ENCODE peak calls at places on chromosomes 1 and 21, in five cellular contexts. One of them, this sample, is unnamed.

GRCh38 chr21:28540514-28540913 is 452.2 kb downstream of the LTN1 start:
- DNase-seq in endothelial cell of umbilical vein: peak; percentile 93
- DNase-seq in IMR-90: peak; percentile 89
- DNase-seq in mammary epithelial cell: no peak
- DNase-seq in GM23338: no peak
- DNase-seq in this sample: no peak

GRCh38 chr1:69861641-69862040 is 293.9 kb downstream of the LRRC7 start:
- DNase-seq in GM23338: no peak
- DNase-seq in mammary epithelial cell: no peak
- DNase-seq in endothelial cell of umbilical vein: no peak
- DNase-seq in IMR-90: no peak
- DNase-seq in this sample: no peak

GRCh38 chr21:35503646-35504045 is 454.5 kb upstream of the RUNX1 start:
- DNase-seq in IMR-90: peak; percentile 6
- DNase-seq in GM23338: no peak
- DNase-seq in endothelial cell of umbilical vein: peak; percentile 71
- DNase-seq in mammary epithelial cell: no peak
- DNase-seq in this sample: peak; percentile 53

GRCh38 chr1:230898748-230899147 is 30.4 kb upstream of the C1orf198 start:
- DNase-seq in IMR-90: no peak
- DNase-seq in endothelial cell of umbilical vein: no peak
- DNase-seq in mammary epithelial cell: no peak
- DNase-seq in GM23338: no peak
- DNase-seq in this sample: no peak

GRCh38 chr1:224851210-224851849 is 78.1 kb upstream of the DNAH14 start:
- DNase-seq in IMR-90: peak; percentile 37
- DNase-seq in GM23338: peak; percentile 79
- DNase-seq in endothelial cell of umbilical vein: peak; percentile 50
- DNase-seq in mammary epithelial cell: peak; percentile 44
- DNase-seq in this sample: peak; percentile 75

GRCh38 chr1:225425211-225425786 is 2.5 kb downstream of the LBR start:
- DNase-seq in mammary epithelial cell: peak; percentile 62
- DNase-seq in endothelial cell of umbilical vein: no peak
- DNase-seq in IMR-90: peak; percentile 48
- DNase-seq in GM23338: no peak
- DNase-seq in this sample: no peak

GRCh38 chr21:25625036-25625435 is 14.0 kb upstream of the JAM2 start:
- DNase-seq in IMR-90: peak; percentile 47
- DNase-seq in GM23338: no peak
- DNase-seq in endothelial cell of umbilical vein: no peak
- DNase-seq in mammary epithelial cell: no peak
- DNase-seq in this sample: no peak

GRCh38 chr21:42424848-42425602 is 21.3 kb downstream of the UBASH3A start:
- DNase-seq in endothelial cell of umbilical vein: peak; percentile 44
- DNase-seq in mammary epithelial cell: no peak
- DNase-seq in GM23338: no peak
- DNase-seq in IMR-90: no peak
- DNase-seq in this sample: peak; percentile 32

GRCh38 chr21:32413697-32414578 is 1.4 kb downstream of the EVA1C start:
- DNase-seq in endothelial cell of umbilical vein: peak; percentile 68
- DNase-seq in IMR-90: no peak
- DNase-seq in GM23338: no peak
- DNase-seq in mammary epithelial cell: peak; percentile 46
- DNase-seq in this sample: no peak

GRCh38 chr1:230047114-230047865 is 19.7 kb upstream of the GALNT2 start:
- DNase-seq in IMR-90: no peak
- DNase-seq in GM23338: peak; percentile 87
- DNase-seq in endothelial cell of umbilical vein: no peak
- DNase-seq in mammary epithelial cell: peak; percentile 74
- DNase-seq in this sample: no peak

GRCh38 chr1:161706483-161707347 is at the start of gene FCRLA:
- DNase-seq in mammary epithelial cell: peak; percentile 94
- DNase-seq in GM23338: no peak
- DNase-seq in IMR-90: peak; percentile 97
- DNase-seq in endothelial cell of umbilical vein: no peak
- DNase-seq in this sample: peak; percentile 58

GRCh38 chr1:221743416-221744208 is 1.7 kb upstream of the DUSP10 start:
- DNase-seq in mammary epithelial cell: peak; percentile 38
- DNase-seq in endothelial cell of umbilical vein: peak; percentile 30
- DNase-seq in GM23338: peak; percentile 3
- DNase-seq in IMR-90: no peak
- DNase-seq in this sample: no peak

GRCh38 chr1:18890704-18891103 is 11.7 kb downstream of the ALDH4A1 start:
- DNase-seq in mammary epithelial cell: no peak
- DNase-seq in endothelial cell of umbilical vein: no peak
- DNase-seq in IMR-90: peak; percentile 19
- DNase-seq in GM23338: no peak
- DNase-seq in this sample: no peak

GRCh38 chr1:121517586-121518230 is 332.9 kb downstream of the SRGAP2C start:
- DNase-seq in IMR-90: no peak
- DNase-seq in GM23338: no peak
- DNase-seq in endothelial cell of umbilical vein: no peak
- DNase-seq in mammary epithelial cell: no peak
- DNase-seq in this sample: no peak

GRCh38 chr1:192810253-192810880 is 1.5 kb downstream of the RGS2 start:
- DNase-seq in IMR-90: peak; percentile 82
- DNase-seq in endothelial cell of umbilical vein: peak; percentile 47
- DNase-seq in mammary epithelial cell: no peak
- DNase-seq in GM23338: no peak
- DNase-seq in this sample: peak; percentile 80

GRCh38 chr1:145846191-145846590 is 761 bp downstream of the NUDT17 start:
- DNase-seq in endothelial cell of umbilical vein: peak; percentile 46
- DNase-seq in mammary epithelial cell: peak; percentile 18
- DNase-seq in GM23338: peak; percentile 75
- DNase-seq in IMR-90: peak; percentile 31
- DNase-seq in this sample: peak; percentile 39

GRCh38 chr1:93963585-93963984 is 54.4 kb upstream of the GCLM start:
- DNase-seq in GM23338: no peak
- DNase-seq in IMR-90: no peak
- DNase-seq in endothelial cell of umbilical vein: no peak
- DNase-seq in mammary epithelial cell: no peak
- DNase-seq in this sample: no peak

GRCh38 chr1:4684142-4684541 is 29.7 kb downstream of the AJAP1 start:
- DNase-seq in mammary epithelial cell: no peak
- DNase-seq in GM23338: no peak
- DNase-seq in endothelial cell of umbilical vein: no peak
- DNase-seq in IMR-90: no peak
- DNase-seq in this sample: no peak

GRCh38 chr1:163231385-163231784 is 28.7 kb upstream of the RGS5 start:
- DNase-seq in mammary epithelial cell: no peak
- DNase-seq in IMR-90: peak; percentile 75
- DNase-seq in GM23338: no peak
- DNase-seq in endothelial cell of umbilical vein: peak; percentile 15
- DNase-seq in this sample: no peak

GRCh38 chr1:1892079-1892762 is 1.3 kb upstream of the GNB1 start:
- DNase-seq in IMR-90: no peak
- DNase-seq in endothelial cell of umbilical vein: no peak
- DNase-seq in GM23338: no peak
- DNase-seq in mammary epithelial cell: no peak
- DNase-seq in this sample: no peak

GRCh38 chr1:160953030-160953429 is 1.6 kb downstream of the ITLN2 start:
- DNase-seq in GM23338: no peak
- DNase-seq in endothelial cell of umbilical vein: peak; percentile 25
- DNase-seq in IMR-90: no peak
- DNase-seq in mammary epithelial cell: peak; percentile 77
- DNase-seq in this sample: no peak

GRCh38 chr1:208587110-208587509 is 342.9 kb upstream of the PLXNA2 start:
- DNase-seq in endothelial cell of umbilical vein: no peak
- DNase-seq in mammary epithelial cell: no peak
- DNase-seq in IMR-90: no peak
- DNase-seq in GM23338: no peak
- DNase-seq in this sample: no peak

GRCh38 chr1:204782118-204782700 is 88.5 kb upstream of the NFASC start:
- DNase-seq in GM23338: no peak
- DNase-seq in endothelial cell of umbilical vein: no peak
- DNase-seq in mammary epithelial cell: peak; percentile 33
- DNase-seq in IMR-90: peak; percentile 4
- DNase-seq in this sample: no peak

DNA sequence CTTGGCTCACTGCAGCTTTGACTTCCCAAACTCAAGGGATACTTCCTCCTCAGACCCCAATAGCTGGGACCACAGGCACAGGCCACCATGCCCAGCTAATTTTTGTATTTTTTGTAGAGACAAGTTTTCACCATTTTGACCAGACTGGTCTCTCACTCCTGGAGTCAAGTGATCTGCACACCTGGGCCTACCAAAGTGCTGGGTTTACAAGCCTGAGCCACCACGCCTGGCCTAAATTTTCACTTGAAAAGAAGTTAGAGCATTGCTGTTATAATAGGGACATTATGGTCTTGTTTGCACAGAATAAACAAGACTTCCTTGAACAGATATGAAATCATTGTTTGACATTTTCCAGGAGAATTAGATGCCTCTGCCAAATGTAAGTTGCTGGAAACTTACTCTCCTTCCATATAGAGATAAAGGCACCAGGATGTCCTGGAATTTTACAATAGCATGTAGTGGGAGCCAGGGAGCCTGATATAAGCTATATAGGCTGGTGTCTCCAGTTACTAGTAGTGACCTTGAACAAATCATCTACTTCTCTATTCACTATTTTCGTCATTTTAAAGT is 16.9 kb downstream of the SLC35A3 start:
- DNase-seq in GM23338: no peak
- DNase-seq in endothelial cell of umbilical vein: peak; percentile 70
- DNase-seq in IMR-90: no peak
- DNase-seq in mammary epithelial cell: no peak
- DNase-seq in this sample: no peak
- H2AFZ ChIP-seq in GM23338: no peak overlapping the region
- H2AFZ ChIP-seq in endothelial cell of umbilical vein: no peak overlapping the region
- H2AFZ ChIP-seq in IMR-90: no peak overlapping the region
- H2AFZ ChIP-seq in mammary epithelial cell: no peak overlapping the region
- H2AFZ ChIP-seq in this sample: no peak overlapping the region

DNA sequence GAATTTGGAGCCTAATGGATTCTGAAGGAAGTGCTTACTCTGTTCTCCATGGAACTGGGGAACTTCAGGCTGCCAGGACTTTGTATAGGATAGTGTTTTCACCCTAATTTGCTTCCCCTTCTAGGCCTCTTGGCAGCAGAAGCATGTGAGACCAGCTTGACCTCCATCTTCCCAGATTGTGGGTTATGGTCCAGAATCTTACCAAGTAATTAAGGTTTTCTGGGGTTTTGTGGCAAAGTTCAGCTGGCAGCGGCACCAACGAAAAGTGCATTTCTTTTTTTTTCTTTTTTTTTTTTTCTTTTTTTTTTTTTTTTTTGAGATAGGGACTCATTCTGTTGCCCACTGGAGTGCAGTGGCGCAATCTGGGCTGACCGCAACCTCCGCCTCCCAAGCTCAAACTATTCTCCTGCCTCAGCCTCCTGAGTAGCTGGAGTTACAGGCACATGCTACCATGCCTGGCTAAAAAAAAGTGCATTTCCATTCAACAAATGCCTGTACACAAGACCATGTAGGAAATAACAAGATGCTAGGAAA is 3.4 kb upstream of the BMP8A start:
- DNase-seq in endothelial cell of umbilical vein: no peak
- DNase-seq in GM23338: no peak
- DNase-seq in IMR-90: no peak
- DNase-seq in mammary epithelial cell: no peak
- DNase-seq in this sample: no peak
- H2AFZ ChIP-seq in endothelial cell of umbilical vein: no peak overlapping the region
- H2AFZ ChIP-seq in GM23338: no peak overlapping the region
- H2AFZ ChIP-seq in IMR-90: no peak overlapping the region
- H2AFZ ChIP-seq in mammary epithelial cell: no peak overlapping the region
- H2AFZ ChIP-seq in this sample: no peak overlapping the region

GRCh38 chr21:17454315-17455027 is 58.4 kb upstream of the CXADR start:
- DNase-seq in mammary epithelial cell: peak; percentile 88
- DNase-seq in IMR-90: peak; percentile 92
- DNase-seq in GM23338: peak; percentile 89
- DNase-seq in endothelial cell of umbilical vein: peak; percentile 73
- DNase-seq in this sample: peak; percentile 55
- H2AFZ ChIP-seq in mammary epithelial cell: no peak overlapping the region
- H2AFZ ChIP-seq in IMR-90: peak overlapping the region; percentile 66
- H2AFZ ChIP-seq in GM23338: peak overlapping the region; percentile 99
- H2AFZ ChIP-seq in endothelial cell of umbilical vein: peak overlapping the region; percentile 43
- H2AFZ ChIP-seq in this sample: peak overlapping the region; percentile 42

DNA sequence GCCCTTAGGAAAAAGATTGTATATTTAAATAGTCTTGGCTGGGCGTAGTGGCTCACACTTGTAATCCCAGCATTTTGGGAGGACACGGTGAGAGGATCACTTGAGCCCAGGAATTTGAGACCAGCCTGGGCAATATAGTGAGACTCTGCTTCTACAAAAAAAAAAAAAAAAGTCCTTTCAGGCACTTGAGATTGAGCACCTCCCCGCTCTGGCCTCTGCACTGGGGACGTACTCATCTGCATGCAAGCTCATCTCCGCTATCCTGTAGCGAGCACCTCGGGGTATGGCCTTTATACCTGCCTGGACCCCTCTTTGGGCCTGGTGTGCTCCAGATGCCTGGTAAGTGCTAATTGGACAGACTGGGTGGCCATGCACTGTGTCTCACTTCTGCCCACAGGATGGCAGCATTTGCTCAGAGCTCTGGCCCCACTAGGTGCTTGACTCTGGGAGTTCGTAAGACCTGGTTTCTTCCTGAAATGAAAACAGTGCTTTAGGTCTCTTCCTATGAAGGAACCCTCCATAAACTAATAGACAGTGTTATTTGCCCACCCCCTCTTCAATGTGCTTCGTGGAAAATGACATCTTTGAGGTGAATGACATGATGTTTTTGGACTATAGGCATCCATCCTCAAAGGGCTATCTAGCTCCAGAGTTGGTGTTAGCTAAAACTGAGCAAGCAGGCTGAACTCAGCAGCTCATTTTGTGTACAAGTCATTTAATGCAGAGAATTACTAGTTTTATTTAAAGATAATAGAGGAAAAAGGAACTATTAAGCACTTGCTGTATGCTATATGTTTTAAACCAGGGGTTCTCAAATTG is 61.7 kb upstream of the ADAR start:
- DNase-seq in GM23338: peak; percentile 90
- DNase-seq in mammary epithelial cell: peak; percentile 57
- DNase-seq in IMR-90: peak; percentile 69
- DNase-seq in endothelial cell of umbilical vein: peak; percentile 88
- DNase-seq in this sample: peak; percentile 95
- H2AFZ ChIP-seq in GM23338: peak overlapping the region; percentile 5
- H2AFZ ChIP-seq in mammary epithelial cell: no peak overlapping the region
- H2AFZ ChIP-seq in IMR-90: no peak overlapping the region
- H2AFZ ChIP-seq in endothelial cell of umbilical vein: no peak overlapping the region
- H2AFZ ChIP-seq in this sample: peak overlapping the region; percentile 25

This sample was measured in MM.1S.